ENCODE peak calls at places on chromosomes 1 and 21, in four cellular contexts. One of them, this sample, is unnamed. For H3K36me3, the result is how much of the 10 kb centered on the place peaks cover.

GRCh38 chr1:28965271-28965870 is 51.0 kb downstream of the EPB41 start:
- DNase-seq in endodermal cell: no peak
- DNase-seq in PC-3: no peak
- DNase-seq in heart left ventricle: no peak
- DNase-seq in this sample: no peak

GRCh38 chr1:226512076-226512728 is 36.4 kb upstream of the STUM start:
- DNase-seq in endodermal cell: peak
- DNase-seq in heart left ventricle: no peak
- DNase-seq in PC-3: peak
- DNase-seq in this sample: no peak

GRCh38 chr1:8462298-8462946 is 144.5 kb downstream of the SLC45A1 start:
- DNase-seq in endodermal cell: peak
- DNase-seq in heart left ventricle: no peak
- DNase-seq in PC-3: no peak
- DNase-seq in this sample: no peak

GRCh38 chr1:232339077-232339476 is 290.9 kb downstream of the SIPA1L2 start:
- DNase-seq in endodermal cell: no peak
- DNase-seq in PC-3: no peak
- DNase-seq in heart left ventricle: no peak
- DNase-seq in this sample: no peak

GRCh38 chr1:61079276-61079897 is 3.0 kb upstream of the NFIA start:
- DNase-seq in heart left ventricle: no peak
- DNase-seq in PC-3: peak
- DNase-seq in endodermal cell: no peak
- DNase-seq in this sample: no peak

GRCh38 chr1:56430141-56430839 is 149.1 kb downstream of the PLPP3 start:
- DNase-seq in endodermal cell: no peak
- DNase-seq in PC-3: no peak
- DNase-seq in heart left ventricle: no peak
- DNase-seq in this sample: no peak

GRCh38 chr21:45874716-45875415 is 106.7 kb upstream of the COL6A1 start:
- DNase-seq in PC-3: peak
- DNase-seq in heart left ventricle: no peak
- DNase-seq in endodermal cell: no peak
- DNase-seq in this sample: peak

GRCh38 chr1:155003227-155003765 is 694 bp downstream of the ZBTB7B start:
- DNase-seq in heart left ventricle: no peak
- DNase-seq in PC-3: peak
- DNase-seq in endodermal cell: peak
- DNase-seq in this sample: peak

GRCh38 chr1:76256289-76257223 is 182.0 kb downstream of the ST6GALNAC3 start:
- DNase-seq in endodermal cell: no peak
- DNase-seq in PC-3: no peak
- DNase-seq in heart left ventricle: no peak
- DNase-seq in this sample: no peak

GRCh38 chr1:219123041-219123440 is 50.6 kb upstream of the LYPLAL1 start:
- DNase-seq in heart left ventricle: no peak
- DNase-seq in PC-3: no peak
- DNase-seq in endodermal cell: no peak
- DNase-seq in this sample: no peak

GRCh38 chr21:44285102-44285501 is 574 bp upstream of the AIRE start:
- DNase-seq in PC-3: no peak
- DNase-seq in heart left ventricle: no peak
- DNase-seq in endodermal cell: no peak
- DNase-seq in this sample: no peak

GRCh38 chr1:21766210-21766609 is 16.7 kb downstream of the USP48 start:
- DNase-seq in PC-3: no peak
- DNase-seq in endodermal cell: no peak
- DNase-seq in heart left ventricle: no peak
- DNase-seq in this sample: no peak

GRCh38 chr1:224168859-224169380 is 14.1 kb upstream of the DEGS1 start:
- DNase-seq in heart left ventricle: peak
- DNase-seq in endodermal cell: no peak
- DNase-seq in PC-3: peak
- DNase-seq in this sample: no peak

GRCh38 chr1:211687462-211688215 is 12.2 kb upstream of the NEK2 start:
- DNase-seq in heart left ventricle: no peak
- DNase-seq in PC-3: no peak
- DNase-seq in endodermal cell: no peak
- DNase-seq in this sample: no peak

GRCh38 chr1:201530741-201531521 is 8.0 kb upstream of the NAV1 start:
- DNase-seq in PC-3: peak
- DNase-seq in heart left ventricle: peak
- DNase-seq in endodermal cell: peak
- DNase-seq in this sample: peak

GRCh38 chr21:43600642-43601397 is 58.5 kb downstream of the HSF2BP start:
- DNase-seq in endodermal cell: no peak
- DNase-seq in PC-3: peak
- DNase-seq in heart left ventricle: no peak
- DNase-seq in this sample: no peak

GRCh38 chr1:232635778-232636356 is 5.9 kb upstream of the SIPA1L2 start:
- DNase-seq in endodermal cell: no peak
- DNase-seq in PC-3: peak
- DNase-seq in heart left ventricle: no peak
- DNase-seq in this sample: peak

GRCh38 chr1:119766374-119766794 is 2.3 kb downstream of the HMGCS2 start:
- DNase-seq in heart left ventricle: no peak
- DNase-seq in endodermal cell: no peak
- DNase-seq in PC-3: no peak
- DNase-seq in this sample: no peak

GRCh38 chr1:14500912-14501311 is 97.6 kb upstream of the KAZN start:
- DNase-seq in PC-3: no peak
- DNase-seq in endodermal cell: no peak
- DNase-seq in heart left ventricle: no peak
- DNase-seq in this sample: no peak

DNA sequence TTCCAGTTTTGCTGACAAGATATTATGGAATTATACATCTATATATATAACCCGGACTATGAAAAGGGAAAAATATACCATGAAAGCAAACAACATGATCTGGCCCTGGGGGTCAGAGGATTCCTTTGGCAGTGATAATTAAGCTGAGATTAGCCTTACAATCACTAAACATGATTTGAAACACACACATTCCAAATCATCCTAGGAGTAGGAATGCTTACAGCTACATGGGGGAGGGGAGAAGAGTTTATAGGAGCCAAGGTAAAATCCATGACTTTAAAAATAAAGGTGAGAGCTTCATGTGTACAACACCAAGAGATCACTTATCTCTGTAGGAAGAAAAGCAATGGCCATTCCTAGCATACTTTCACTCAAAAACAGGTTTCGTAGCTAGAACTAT is 57.6 kb downstream of the AKT3 start:
- DNase-seq in endodermal cell: no peak
- DNase-seq in PC-3: no peak
- DNase-seq in heart left ventricle: no peak
- DNase-seq in this sample: no peak
- H3K4me3 ChIP-seq in endodermal cell: no peak
- H3K4me3 ChIP-seq in PC-3: no peak
- H3K4me3 ChIP-seq in heart left ventricle: no peak
- H3K4me3 ChIP-seq in this sample: no peak

GRCh38 chr1:93593868-93594602 is 87.6 kb downstream of the BCAR3 start:
- DNase-seq in PC-3: no peak
- DNase-seq in heart left ventricle: no peak
- DNase-seq in endodermal cell: no peak
- DNase-seq in this sample: no peak

GRCh38 chr1:93591833-93592635 is 89.6 kb downstream of the BCAR3 start:
- DNase-seq in PC-3: peak
- DNase-seq in heart left ventricle: no peak
- DNase-seq in endodermal cell: no peak
- DNase-seq in this sample: no peak

GRCh38 chr1:93594603-93594880 is 87.1 kb downstream of the BCAR3 start:
- DNase-seq in heart left ventricle: no peak
- DNase-seq in endodermal cell: no peak
- DNase-seq in PC-3: no peak
- DNase-seq in this sample: no peak

GRCh38 chr1:93591291-93591832 is 90.3 kb downstream of the BCAR3 start:
- DNase-seq in PC-3: peak
- DNase-seq in endodermal cell: no peak
- DNase-seq in heart left ventricle: no peak
- DNase-seq in this sample: no peak

DNA sequence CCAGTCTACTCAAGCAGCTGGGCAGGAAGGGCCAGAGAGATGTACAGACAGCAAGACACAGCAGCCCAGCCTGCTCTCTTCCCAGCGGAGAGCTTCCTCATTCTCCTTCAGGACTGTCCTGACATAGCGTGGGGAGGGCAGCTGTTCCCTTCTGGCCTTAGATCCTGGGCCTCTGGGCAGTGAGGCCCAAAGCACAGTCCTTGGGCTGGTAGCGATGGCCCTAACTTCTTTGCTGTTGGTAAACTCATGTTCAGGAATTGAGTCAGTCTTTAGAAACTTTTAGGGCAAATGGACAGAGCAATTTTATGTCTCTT is 89.0 kb downstream of the BCAR3 start:
- DNase-seq in PC-3: no peak
- DNase-seq in heart left ventricle: no peak
- DNase-seq in endodermal cell: no peak
- DNase-seq in this sample: no peak
- H3K36me3 ChIP-seq in PC-3: half or more
- H3K36me3 ChIP-seq in heart left ventricle: under half
- H3K36me3 ChIP-seq in endodermal cell: half or more
- H3K36me3 ChIP-seq in this sample: under half

GRCh38 chr1:101241485-101242225 is 4.8 kb downstream of the S1PR1 start:
- DNase-seq in endodermal cell: no peak
- DNase-seq in heart left ventricle: no peak
- DNase-seq in PC-3: no peak
- DNase-seq in this sample: no peak

GRCh38 chr1:101239095-101240040 is 2.5 kb downstream of the S1PR1 start:
- DNase-seq in heart left ventricle: peak
- DNase-seq in endodermal cell: no peak
- DNase-seq in PC-3: no peak
- DNase-seq in this sample: no peak

GRCh38 chr1:101238681-101239094 is 1.9 kb downstream of the S1PR1 start:
- DNase-seq in PC-3: peak
- DNase-seq in endodermal cell: peak
- DNase-seq in heart left ventricle: peak
- DNase-seq in this sample: peak

GRCh38 chr1:101238041-101238515 is 1.3 kb downstream of the S1PR1 start:
- DNase-seq in endodermal cell: peak
- DNase-seq in heart left ventricle: no peak
- DNase-seq in PC-3: no peak
- DNase-seq in this sample: peak

DNA sequence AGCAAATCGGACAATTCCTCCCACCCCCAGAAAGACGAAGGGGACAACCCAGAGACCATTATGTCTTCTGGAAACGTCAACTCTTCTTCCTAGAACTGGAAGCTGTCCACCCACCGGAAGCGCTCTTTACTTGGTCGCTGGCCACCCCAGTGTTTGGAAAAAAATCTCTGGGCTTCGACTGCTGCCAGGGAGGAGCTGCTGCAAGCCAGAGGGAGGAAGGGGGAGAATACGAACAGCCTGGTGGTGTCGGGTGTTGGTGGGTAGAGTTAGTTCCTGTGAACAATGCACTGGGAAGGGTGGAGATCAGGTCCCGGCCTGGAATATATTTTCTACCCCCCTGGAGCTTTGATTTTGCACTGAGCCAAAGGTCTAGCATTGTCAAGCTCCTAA is 3.2 kb downstream of the S1PR1 start:
- DNase-seq in heart left ventricle: peak
- DNase-seq in PC-3: no peak
- DNase-seq in endodermal cell: no peak
- DNase-seq in this sample: no peak
- H3K4me3 ChIP-seq in heart left ventricle: peak
- H3K4me3 ChIP-seq in PC-3: no peak
- H3K4me3 ChIP-seq in endodermal cell: no peak
- H3K4me3 ChIP-seq in this sample: no peak

GRCh38 chr1:111709986-111710385 is 29.2 kb downstream of the INKA2 start:
- DNase-seq in heart left ventricle: no peak
- DNase-seq in endodermal cell: no peak
- DNase-seq in PC-3: no peak
- DNase-seq in this sample: no peak
- H3K36me3 ChIP-seq in heart left ventricle: under half
- H3K36me3 ChIP-seq in endodermal cell: half or more
- H3K36me3 ChIP-seq in PC-3: under half
- H3K36me3 ChIP-seq in this sample: under half

DNA sequence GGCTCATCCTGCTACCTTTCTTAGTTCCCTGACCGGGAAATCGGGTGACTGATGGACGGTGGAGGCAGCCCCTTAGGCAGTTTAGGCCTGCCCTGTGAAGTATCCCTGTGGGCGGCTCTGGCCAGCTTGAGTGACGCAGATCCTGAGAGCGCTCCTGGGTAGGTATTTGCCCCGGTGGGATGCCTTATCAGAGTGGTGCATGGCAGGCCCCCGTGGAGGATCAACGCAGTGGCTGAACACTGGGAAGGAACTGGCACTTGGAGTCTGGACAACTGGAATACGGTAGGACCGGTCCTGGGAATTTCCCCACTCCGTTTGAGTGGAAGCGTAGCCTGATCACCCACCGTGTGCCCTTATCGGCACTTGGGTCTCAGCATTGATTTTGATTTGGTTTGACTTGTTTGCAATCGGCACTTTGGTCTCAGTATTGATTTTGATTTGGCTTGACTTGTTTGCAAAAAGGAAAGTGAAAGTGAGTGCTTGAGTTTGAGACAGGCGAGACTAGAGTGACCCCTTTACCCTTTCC is 15.2 kb downstream of the PLA2G2F start:
- DNase-seq in PC-3: no peak
- DNase-seq in heart left ventricle: no peak
- DNase-seq in endodermal cell: no peak
- DNase-seq in this sample: no peak
- H3K4me3 ChIP-seq in PC-3: no peak
- H3K4me3 ChIP-seq in heart left ventricle: no peak
- H3K4me3 ChIP-seq in endodermal cell: no peak
- H3K4me3 ChIP-seq in this sample: no peak

GRCh38 chr1:205709640-205710039 is 29.3 kb upstream of the SLC45A3 start:
- DNase-seq in PC-3: no peak
- DNase-seq in endodermal cell: no peak
- DNase-seq in heart left ventricle: no peak
- DNase-seq in this sample: no peak
- H3K36me3 ChIP-seq in PC-3: under half
- H3K36me3 ChIP-seq in endodermal cell: half or more
- H3K36me3 ChIP-seq in heart left ventricle: under half
- H3K36me3 ChIP-seq in this sample: under half